ENCODE peak calls at places on chromosomes 6 and 20, in six cellular contexts. One of them, this sample, is unnamed.

GRCh38 chr6:11938285-11938890 is 73.7 kb upstream of the HIVEP1 start:
- DNase-seq in stimulated activated naive CD8-positive, alpha-beta T cell treated with anti-CD3 and anti-CD28 coated beads, Interleukin-15, Interleukin-2, amounts not matched to agents 100 U/mL and 50 U/mL, for 24 hours: no peak
- DNase-seq in GM04503: no peak
- DNase-seq in astrocyte of the cerebellum: no peak
- DNase-seq in RCC 7860: no peak
- DNase-seq in T1000: no peak
- DNase-seq in this sample: peak

GRCh38 chr6:56040271-56040670 is 164.9 kb upstream of the BMP5 start:
- DNase-seq in stimulated activated naive CD8-positive, alpha-beta T cell treated with anti-CD3 and anti-CD28 coated beads, Interleukin-15, Interleukin-2, amounts not matched to agents 100 U/mL and 50 U/mL, for 24 hours: no peak
- DNase-seq in GM04503: peak
- DNase-seq in astrocyte of the cerebellum: peak
- DNase-seq in RCC 7860: no peak
- DNase-seq in T1000: no peak
- DNase-seq in this sample: no peak

GRCh38 chr20:11429889-11430580 is 487.7 kb upstream of the BTBD3 start:
- DNase-seq in stimulated activated naive CD8-positive, alpha-beta T cell treated with anti-CD3 and anti-CD28 coated beads, Interleukin-15, Interleukin-2, amounts not matched to agents 100 U/mL and 50 U/mL, for 24 hours: no peak
- DNase-seq in GM04503: no peak
- DNase-seq in astrocyte of the cerebellum: no peak
- DNase-seq in RCC 7860: no peak
- DNase-seq in T1000: no peak
- DNase-seq in this sample: no peak

GRCh38 chr6:159008656-159009288 is 8.8 kb upstream of the RSPH3 start:
- DNase-seq in stimulated activated naive CD8-positive, alpha-beta T cell treated with anti-CD3 and anti-CD28 coated beads, Interleukin-15, Interleukin-2, amounts not matched to agents 100 U/mL and 50 U/mL, for 24 hours: no peak
- DNase-seq in GM04503: no peak
- DNase-seq in astrocyte of the cerebellum: no peak
- DNase-seq in RCC 7860: no peak
- DNase-seq in T1000: no peak
- DNase-seq in this sample: no peak

GRCh38 chr6:168713839-168714238 is 272.9 kb downstream of the SMOC2 start:
- DNase-seq in stimulated activated naive CD8-positive, alpha-beta T cell treated with anti-CD3 and anti-CD28 coated beads, Interleukin-15, Interleukin-2, amounts not matched to agents 100 U/mL and 50 U/mL, for 24 hours: no peak
- DNase-seq in GM04503: no peak
- DNase-seq in astrocyte of the cerebellum: no peak
- DNase-seq in RCC 7860: no peak
- DNase-seq in T1000: no peak
- DNase-seq in this sample: no peak

GRCh38 chr20:24446811-24447210 is 22.6 kb upstream of the SYNDIG1 start:
- DNase-seq in stimulated activated naive CD8-positive, alpha-beta T cell treated with anti-CD3 and anti-CD28 coated beads, Interleukin-15, Interleukin-2, amounts not matched to agents 100 U/mL and 50 U/mL, for 24 hours: no peak
- DNase-seq in GM04503: no peak
- DNase-seq in astrocyte of the cerebellum: no peak
- DNase-seq in RCC 7860: no peak
- DNase-seq in T1000: no peak
- DNase-seq in this sample: no peak

GRCh38 chr20:50144362-50144761 is 9.2 kb downstream of the PEDS1 start:
- DNase-seq in stimulated activated naive CD8-positive, alpha-beta T cell treated with anti-CD3 and anti-CD28 coated beads, Interleukin-15, Interleukin-2, amounts not matched to agents 100 U/mL and 50 U/mL, for 24 hours: no peak
- DNase-seq in GM04503: peak
- DNase-seq in astrocyte of the cerebellum: peak
- DNase-seq in RCC 7860: peak
- DNase-seq in T1000: peak
- DNase-seq in this sample: peak

GRCh38 chr6:160379464-160379863 is 31.3 kb downstream of the SLC22A3 start:
- DNase-seq in stimulated activated naive CD8-positive, alpha-beta T cell treated with anti-CD3 and anti-CD28 coated beads, Interleukin-15, Interleukin-2, amounts not matched to agents 100 U/mL and 50 U/mL, for 24 hours: no peak
- DNase-seq in GM04503: peak
- DNase-seq in astrocyte of the cerebellum: no peak
- DNase-seq in RCC 7860: no peak
- DNase-seq in T1000: no peak
- DNase-seq in this sample: no peak

GRCh38 chr6:157283330-157283898 is 39.9 kb downstream of the TMEM242 start:
- DNase-seq in stimulated activated naive CD8-positive, alpha-beta T cell treated with anti-CD3 and anti-CD28 coated beads, Interleukin-15, Interleukin-2, amounts not matched to agents 100 U/mL and 50 U/mL, for 24 hours: no peak
- DNase-seq in GM04503: no peak
- DNase-seq in astrocyte of the cerebellum: no peak
- DNase-seq in RCC 7860: no peak
- DNase-seq in T1000: no peak
- DNase-seq in this sample: no peak

GRCh38 chr6:11731423-11731822 is 47.2 kb downstream of the ADTRP start:
- DNase-seq in stimulated activated naive CD8-positive, alpha-beta T cell treated with anti-CD3 and anti-CD28 coated beads, Interleukin-15, Interleukin-2, amounts not matched to agents 100 U/mL and 50 U/mL, for 24 hours: no peak
- DNase-seq in GM04503: no peak
- DNase-seq in astrocyte of the cerebellum: no peak
- DNase-seq in RCC 7860: no peak
- DNase-seq in T1000: no peak
- DNase-seq in this sample: no peak

GRCh38 chr20:32451682-32452461 is 93.7 kb downstream of the ASXL1 start:
- DNase-seq in stimulated activated naive CD8-positive, alpha-beta T cell treated with anti-CD3 and anti-CD28 coated beads, Interleukin-15, Interleukin-2, amounts not matched to agents 100 U/mL and 50 U/mL, for 24 hours: no peak
- DNase-seq in GM04503: no peak
- DNase-seq in astrocyte of the cerebellum: no peak
- DNase-seq in RCC 7860: no peak
- DNase-seq in T1000: no peak
- DNase-seq in this sample: no peak

GRCh38 chr6:38912378-38912777 is 136.2 kb upstream of the GLP1R start:
- DNase-seq in stimulated activated naive CD8-positive, alpha-beta T cell treated with anti-CD3 and anti-CD28 coated beads, Interleukin-15, Interleukin-2, amounts not matched to agents 100 U/mL and 50 U/mL, for 24 hours: no peak
- DNase-seq in GM04503: no peak
- DNase-seq in astrocyte of the cerebellum: no peak
- DNase-seq in RCC 7860: no peak
- DNase-seq in T1000: no peak
- DNase-seq in this sample: no peak

GRCh38 chr6:24855389-24856245 is 56.9 kb upstream of the ARMH2 start:
- DNase-seq in stimulated activated naive CD8-positive, alpha-beta T cell treated with anti-CD3 and anti-CD28 coated beads, Interleukin-15, Interleukin-2, amounts not matched to agents 100 U/mL and 50 U/mL, for 24 hours: peak
- DNase-seq in GM04503: no peak
- DNase-seq in astrocyte of the cerebellum: peak
- DNase-seq in RCC 7860: peak
- DNase-seq in T1000: peak
- DNase-seq in this sample: peak

GRCh38 chr20:50029697-50030428 is 47.1 kb downstream of the SNAI1 start:
- DNase-seq in stimulated activated naive CD8-positive, alpha-beta T cell treated with anti-CD3 and anti-CD28 coated beads, Interleukin-15, Interleukin-2, amounts not matched to agents 100 U/mL and 50 U/mL, for 24 hours: no peak
- DNase-seq in GM04503: peak
- DNase-seq in astrocyte of the cerebellum: peak
- DNase-seq in RCC 7860: peak
- DNase-seq in T1000: peak
- DNase-seq in this sample: no peak

GRCh38 chr6:131952886-131953509 is 1.8 kb upstream of the CCN2 start:
- DNase-seq in stimulated activated naive CD8-positive, alpha-beta T cell treated with anti-CD3 and anti-CD28 coated beads, Interleukin-15, Interleukin-2, amounts not matched to agents 100 U/mL and 50 U/mL, for 24 hours: no peak
- DNase-seq in GM04503: no peak
- DNase-seq in astrocyte of the cerebellum: no peak
- DNase-seq in RCC 7860: no peak
- DNase-seq in T1000: no peak
- DNase-seq in this sample: no peak

GRCh38 chr6:15622045-15622750 is 40.6 kb downstream of the DTNBP1 start:
- DNase-seq in stimulated activated naive CD8-positive, alpha-beta T cell treated with anti-CD3 and anti-CD28 coated beads, Interleukin-15, Interleukin-2, amounts not matched to agents 100 U/mL and 50 U/mL, for 24 hours: no peak
- DNase-seq in GM04503: no peak
- DNase-seq in astrocyte of the cerebellum: no peak
- DNase-seq in RCC 7860: no peak
- DNase-seq in T1000: no peak
- DNase-seq in this sample: no peak

GRCh38 chr6:42555477-42556457 is 8.1 kb upstream of the UBR2 start:
- DNase-seq in stimulated activated naive CD8-positive, alpha-beta T cell treated with anti-CD3 and anti-CD28 coated beads, Interleukin-15, Interleukin-2, amounts not matched to agents 100 U/mL and 50 U/mL, for 24 hours: no peak
- DNase-seq in GM04503: no peak
- DNase-seq in astrocyte of the cerebellum: no peak
- DNase-seq in RCC 7860: no peak
- DNase-seq in T1000: no peak
- DNase-seq in this sample: no peak